ENCODE peak calls at places on chromosomes 12 and 14, in five cellular contexts. One of them, this sample, is unnamed.

GRCh38 chr12:88625316-88625715 is 45.0 kb upstream of the KITLG start:
- DNase-seq in choroid plexus epithelial cell: no peak
- DNase-seq in astrocyte of the spinal cord: no peak
- DNase-seq in AG10803: peak; percentile 12
- DNase-seq in GM23248: no peak
- DNase-seq in this sample: no peak

GRCh38 chr14:67555518-67556090 is 22.5 kb downstream of the PLEKHH1 start:
- DNase-seq in AG10803: no peak
- DNase-seq in choroid plexus epithelial cell: no peak
- DNase-seq in astrocyte of the spinal cord: no peak
- DNase-seq in GM23248: no peak
- DNase-seq in this sample: no peak

GRCh38 chr12:125132698-125133400 is 67.6 kb downstream of the AACS start:
- DNase-seq in astrocyte of the spinal cord: peak; percentile 5
- DNase-seq in GM23248: peak; percentile 35
- DNase-seq in choroid plexus epithelial cell: no peak
- DNase-seq in AG10803: peak; percentile 34
- DNase-seq in this sample: no peak

GRCh38 chr14:81849714-81850113 is 316.1 kb upstream of the SEL1L start:
- DNase-seq in GM23248: no peak
- DNase-seq in astrocyte of the spinal cord: no peak
- DNase-seq in AG10803: no peak
- DNase-seq in choroid plexus epithelial cell: no peak
- DNase-seq in this sample: no peak

GRCh38 chr12:54431911-54432814 is 13.1 kb upstream of the ITGA5 start:
- DNase-seq in AG10803: peak; percentile 86
- DNase-seq in choroid plexus epithelial cell: no peak
- DNase-seq in GM23248: peak; percentile 96
- DNase-seq in astrocyte of the spinal cord: peak; percentile 69
- DNase-seq in this sample: peak; percentile 92

GRCh38 chr12:57280234-57281062 is 29.5 kb upstream of the STAC3 start:
- DNase-seq in GM23248: peak; percentile 96
- DNase-seq in AG10803: peak; percentile 85
- DNase-seq in astrocyte of the spinal cord: peak; percentile 91
- DNase-seq in choroid plexus epithelial cell: peak; percentile 93
- DNase-seq in this sample: peak; percentile 93

GRCh38 chr12:85805654-85806053 is 30.6 kb downstream of the RASSF9 start:
- DNase-seq in AG10803: peak; percentile 69
- DNase-seq in GM23248: peak; percentile 89
- DNase-seq in choroid plexus epithelial cell: peak; percentile 23
- DNase-seq in astrocyte of the spinal cord: peak; percentile 73
- DNase-seq in this sample: peak; percentile 76

GRCh38 chr12:109247831-109248654 is 61.0 kb downstream of the FOXN4 start:
- DNase-seq in choroid plexus epithelial cell: no peak
- DNase-seq in astrocyte of the spinal cord: no peak
- DNase-seq in GM23248: no peak
- DNase-seq in AG10803: no peak
- DNase-seq in this sample: no peak

GRCh38 chr14:91390165-91390778 is 27.3 kb downstream of the CCDC88C start:
- DNase-seq in GM23248: no peak
- DNase-seq in astrocyte of the spinal cord: no peak
- DNase-seq in choroid plexus epithelial cell: no peak
- DNase-seq in AG10803: no peak
- DNase-seq in this sample: no peak

GRCh38 chr12:74816398-74817175 is 279.0 kb downstream of the ATXN7L3B start:
- DNase-seq in AG10803: no peak
- DNase-seq in GM23248: no peak
- DNase-seq in astrocyte of the spinal cord: no peak
- DNase-seq in choroid plexus epithelial cell: no peak
- DNase-seq in this sample: no peak

GRCh38 chr14:30779210-30779609 is 95.1 kb upstream of the COCH start:
- DNase-seq in GM23248: peak; percentile 38
- DNase-seq in AG10803: no peak
- DNase-seq in choroid plexus epithelial cell: peak; percentile 38
- DNase-seq in astrocyte of the spinal cord: peak; percentile 28
- DNase-seq in this sample: peak; percentile 3

GRCh38 chr14:73140924-73141323 is 4.6 kb downstream of the PSEN1 start:
- DNase-seq in choroid plexus epithelial cell: no peak
- DNase-seq in astrocyte of the spinal cord: no peak
- DNase-seq in GM23248: no peak
- DNase-seq in AG10803: no peak
- DNase-seq in this sample: no peak

GRCh38 chr12:130141105-130141504 is 21.2 kb upstream of the FZD10 start:
- DNase-seq in choroid plexus epithelial cell: no peak
- DNase-seq in astrocyte of the spinal cord: no peak
- DNase-seq in AG10803: no peak
- DNase-seq in GM23248: no peak
- DNase-seq in this sample: no peak

GRCh38 chr12:2432856-2433255 is 361.9 kb upstream of the FKBP4 start:
- DNase-seq in astrocyte of the spinal cord: no peak
- DNase-seq in choroid plexus epithelial cell: no peak
- DNase-seq in GM23248: no peak
- DNase-seq in AG10803: no peak
- DNase-seq in this sample: no peak

GRCh38 chr14:75292016-75292646 is 13.5 kb downstream of the FOS start:
- DNase-seq in AG10803: no peak
- DNase-seq in choroid plexus epithelial cell: no peak
- DNase-seq in astrocyte of the spinal cord: no peak
- DNase-seq in GM23248: no peak
- DNase-seq in this sample: no peak

GRCh38 chr14:22939684-22940083 is 10.5 kb upstream of the PRMT5 start:
- DNase-seq in AG10803: peak; percentile 44
- DNase-seq in choroid plexus epithelial cell: peak; percentile 28
- DNase-seq in astrocyte of the spinal cord: peak; percentile 50
- DNase-seq in GM23248: peak; percentile 85
- DNase-seq in this sample: peak; percentile 33

GRCh38 chr12:69440016-69440415 is 30.2 kb upstream of the FRS2 start:
- DNase-seq in GM23248: no peak
- DNase-seq in choroid plexus epithelial cell: no peak
- DNase-seq in AG10803: no peak
- DNase-seq in astrocyte of the spinal cord: no peak
- DNase-seq in this sample: no peak

GRCh38 chr14:70254476-70254961 is 65.8 kb upstream of the SLC8A3 start:
- DNase-seq in choroid plexus epithelial cell: peak; percentile 39
- DNase-seq in GM23248: peak; percentile 35
- DNase-seq in astrocyte of the spinal cord: peak; percentile 12
- DNase-seq in AG10803: peak; percentile 6
- DNase-seq in this sample: no peak

GRCh38 chr14:103552011-103552797 is 10.3 kb downstream of the BAG5 start:
- DNase-seq in AG10803: peak; percentile 86
- DNase-seq in GM23248: peak; percentile 86
- DNase-seq in choroid plexus epithelial cell: no peak
- DNase-seq in astrocyte of the spinal cord: peak; percentile 47
- DNase-seq in this sample: peak; percentile 80

DNA sequence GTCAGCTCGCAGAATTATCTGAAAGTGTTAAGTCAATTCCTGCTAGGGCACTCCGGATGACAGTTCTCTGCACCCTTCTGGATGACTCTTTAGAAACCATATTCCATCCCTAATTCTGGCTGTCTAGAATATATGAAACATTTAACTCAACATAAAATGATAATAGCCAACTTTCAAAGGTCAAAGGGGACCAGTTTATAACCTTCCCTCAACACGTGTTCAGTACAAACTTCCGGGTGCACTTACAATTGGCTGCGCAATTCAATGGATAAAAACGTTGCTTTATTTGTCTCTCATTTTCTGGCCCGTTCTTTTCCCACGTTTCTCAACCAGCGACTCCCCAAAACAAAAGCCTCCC is 1.3 kb downstream of the SBNO1 start:
- DNase-seq in AG10803: peak; percentile 12
- DNase-seq in GM23248: peak; percentile 61
- DNase-seq in choroid plexus epithelial cell: peak; percentile 41
- DNase-seq in astrocyte of the spinal cord: peak; percentile 14
- DNase-seq in this sample: peak; percentile 20
- H3K4me3 ChIP-seq in AG10803: peak overlapping the region; percentile 87
- H3K4me3 ChIP-seq in GM23248: peak overlapping the region; percentile 73
- H3K4me3 ChIP-seq in choroid plexus epithelial cell: peak overlapping the region; percentile 87
- H3K4me3 ChIP-seq in astrocyte of the spinal cord: peak overlapping the region; percentile 80
- H3K4me3 ChIP-seq in this sample: peak overlapping the region; percentile 83

GRCh38 chr12:106583578-106584103 is 837 bp downstream of the RFX4 start:
- DNase-seq in choroid plexus epithelial cell: no peak
- DNase-seq in GM23248: peak; percentile 41
- DNase-seq in AG10803: peak; percentile 21
- DNase-seq in astrocyte of the spinal cord: no peak
- DNase-seq in this sample: peak; percentile 11
- H3K4me3 ChIP-seq in choroid plexus epithelial cell: peak overlapping the region; percentile 10
- H3K4me3 ChIP-seq in GM23248: peak overlapping the region; percentile 58
- H3K4me3 ChIP-seq in AG10803: peak overlapping the region; percentile 40
- H3K4me3 ChIP-seq in astrocyte of the spinal cord: peak overlapping the region; percentile 5
- H3K4me3 ChIP-seq in this sample: peak overlapping the region; percentile 53

GRCh38 chr12:123075092-123075491 is 75.8 kb downstream of the PITPNM2 start:
- DNase-seq in AG10803: peak; percentile 55
- DNase-seq in astrocyte of the spinal cord: no peak
- DNase-seq in choroid plexus epithelial cell: no peak
- DNase-seq in GM23248: no peak
- DNase-seq in this sample: no peak

GRCh38 chr12:123078114-123078465 is 72.8 kb downstream of the PITPNM2 start:
- DNase-seq in choroid plexus epithelial cell: no peak
- DNase-seq in GM23248: no peak
- DNase-seq in astrocyte of the spinal cord: no peak
- DNase-seq in AG10803: no peak
- DNase-seq in this sample: no peak

GRCh38 chr12:123075591-123076171 is 75.2 kb downstream of the PITPNM2 start:
- DNase-seq in astrocyte of the spinal cord: peak; percentile 50
- DNase-seq in GM23248: no peak
- DNase-seq in choroid plexus epithelial cell: peak; percentile 27
- DNase-seq in AG10803: no peak
- DNase-seq in this sample: no peak

GRCh38 chr12:123077298-123078113 is 73.4 kb downstream of the PITPNM2 start:
- DNase-seq in GM23248: no peak
- DNase-seq in choroid plexus epithelial cell: no peak
- DNase-seq in astrocyte of the spinal cord: no peak
- DNase-seq in AG10803: no peak
- DNase-seq in this sample: no peak

GRCh38 chr12:123076604-123077297 is 74.1 kb downstream of the PITPNM2 start:
- DNase-seq in AG10803: no peak
- DNase-seq in GM23248: peak; percentile 30
- DNase-seq in choroid plexus epithelial cell: peak; percentile 44
- DNase-seq in astrocyte of the spinal cord: no peak
- DNase-seq in this sample: no peak
- H3K4me3 ChIP-seq in AG10803: no peak overlapping the region
- H3K4me3 ChIP-seq in GM23248: no peak overlapping the region
- H3K4me3 ChIP-seq in choroid plexus epithelial cell: no peak overlapping the region
- H3K4me3 ChIP-seq in astrocyte of the spinal cord: no peak overlapping the region
- H3K4me3 ChIP-seq in this sample: no peak overlapping the region

GRCh38 chr12:118358607-118359540 is 13.8 kb downstream of the TAOK3 start:
- DNase-seq in GM23248: no peak
- DNase-seq in astrocyte of the spinal cord: no peak
- DNase-seq in AG10803: no peak
- DNase-seq in choroid plexus epithelial cell: no peak
- DNase-seq in this sample: no peak
- H3K4me3 ChIP-seq in GM23248: no peak overlapping the region
- H3K4me3 ChIP-seq in astrocyte of the spinal cord: no peak overlapping the region
- H3K4me3 ChIP-seq in AG10803: no peak overlapping the region
- H3K4me3 ChIP-seq in choroid plexus epithelial cell: no peak overlapping the region
- H3K4me3 ChIP-seq in this sample: no peak overlapping the region

DNA sequence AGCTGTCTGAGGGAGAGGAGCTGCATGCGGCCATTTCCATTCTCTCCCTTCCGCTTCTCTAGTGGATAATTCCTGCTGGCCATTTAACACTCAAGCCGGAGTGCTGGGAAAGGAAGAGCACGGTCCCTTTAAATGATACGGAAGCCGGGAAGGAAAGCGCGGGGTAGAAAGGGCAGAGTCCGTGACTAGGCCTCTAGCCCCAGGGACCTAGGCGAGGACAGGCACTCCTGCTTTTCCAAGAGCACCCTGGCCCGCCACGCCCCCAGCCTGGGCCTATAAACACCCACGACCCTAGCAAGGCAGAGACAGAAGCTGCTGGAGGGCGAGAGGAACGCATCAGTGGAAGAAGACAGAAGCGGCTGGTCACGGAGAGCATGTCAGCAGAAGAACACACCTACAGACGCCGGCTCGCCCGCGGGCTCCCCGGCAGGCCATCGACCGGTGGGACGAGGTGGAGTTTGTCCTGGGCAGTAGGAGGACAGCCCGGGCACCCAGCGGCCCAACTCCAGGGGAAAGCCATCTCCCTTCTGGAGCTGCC is 1206.6 kb upstream of the TMEM132C start:
- DNase-seq in GM23248: no peak
- DNase-seq in choroid plexus epithelial cell: no peak
- DNase-seq in astrocyte of the spinal cord: no peak
- DNase-seq in AG10803: no peak
- DNase-seq in this sample: no peak
- H3K4me3 ChIP-seq in GM23248: no peak overlapping the region
- H3K4me3 ChIP-seq in choroid plexus epithelial cell: no peak overlapping the region
- H3K4me3 ChIP-seq in astrocyte of the spinal cord: no peak overlapping the region
- H3K4me3 ChIP-seq in AG10803: no peak overlapping the region
- H3K4me3 ChIP-seq in this sample: no peak overlapping the region

DNA sequence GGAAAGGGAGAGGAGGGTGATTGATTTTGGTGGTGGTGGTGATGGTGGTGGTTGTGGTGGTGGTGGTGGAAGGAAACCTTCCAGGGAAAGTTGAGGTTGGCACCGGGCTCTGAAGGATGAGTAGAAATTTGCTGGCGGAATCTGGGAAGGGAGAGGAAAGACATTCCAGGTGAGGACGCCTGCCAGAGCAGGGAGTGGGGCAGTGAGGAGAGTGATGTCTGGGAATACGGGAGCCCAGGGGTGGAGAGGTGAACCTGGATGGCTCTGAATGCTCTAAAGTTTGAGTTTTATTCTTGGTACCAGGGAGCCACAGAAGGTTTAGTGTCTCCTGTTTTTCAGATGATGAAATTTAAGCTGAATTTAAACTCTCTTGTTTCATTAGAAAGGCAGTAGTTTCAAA is 16.0 kb downstream of the CHST11 start:
- DNase-seq in AG10803: no peak
- DNase-seq in astrocyte of the spinal cord: no peak
- DNase-seq in GM23248: no peak
- DNase-seq in choroid plexus epithelial cell: no peak
- DNase-seq in this sample: no peak
- H3K4me3 ChIP-seq in AG10803: no peak overlapping the region
- H3K4me3 ChIP-seq in astrocyte of the spinal cord: no peak overlapping the region
- H3K4me3 ChIP-seq in GM23248: no peak overlapping the region
- H3K4me3 ChIP-seq in choroid plexus epithelial cell: no peak overlapping the region
- H3K4me3 ChIP-seq in this sample: no peak overlapping the region

DNA sequence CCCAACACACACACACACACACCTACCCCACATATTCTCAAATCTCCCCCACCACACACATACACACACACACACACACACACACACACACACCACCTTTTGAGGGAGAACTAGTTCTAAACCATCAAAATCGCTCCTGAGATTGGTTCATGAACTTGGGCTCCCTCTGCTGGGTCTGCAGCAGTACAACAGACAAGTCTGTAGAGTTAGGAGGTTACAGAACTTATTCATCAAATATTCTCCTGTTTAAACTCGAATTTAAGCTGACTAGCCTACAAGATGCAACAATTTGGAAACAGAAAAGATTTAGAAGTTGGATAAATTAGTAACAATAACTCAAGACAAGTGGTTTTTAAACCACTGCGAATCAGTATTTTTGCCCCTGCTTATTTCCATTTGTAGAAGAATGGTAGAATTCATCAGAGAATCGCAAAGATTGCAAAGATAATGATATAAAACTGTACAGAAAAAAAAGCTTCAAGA is 136.4 kb upstream of the USP15 start:
- DNase-seq in GM23248: peak; percentile 75
- DNase-seq in astrocyte of the spinal cord: peak; percentile 48
- DNase-seq in AG10803: peak; percentile 53
- DNase-seq in choroid plexus epithelial cell: peak; percentile 81
- DNase-seq in this sample: peak; percentile 57
- H3K4me3 ChIP-seq in GM23248: no peak overlapping the region
- H3K4me3 ChIP-seq in astrocyte of the spinal cord: no peak overlapping the region
- H3K4me3 ChIP-seq in AG10803: no peak overlapping the region
- H3K4me3 ChIP-seq in choroid plexus epithelial cell: no peak overlapping the region
- H3K4me3 ChIP-seq in this sample: no peak overlapping the region

GRCh38 chr14:100160534-100160916 is 1.1 kb upstream of the DEGS2 start:
- DNase-seq in GM23248: no peak
- DNase-seq in choroid plexus epithelial cell: no peak
- DNase-seq in astrocyte of the spinal cord: no peak
- DNase-seq in AG10803: no peak
- DNase-seq in this sample: no peak
- H3K4me3 ChIP-seq in GM23248: no peak overlapping the region
- H3K4me3 ChIP-seq in choroid plexus epithelial cell: no peak overlapping the region
- H3K4me3 ChIP-seq in astrocyte of the spinal cord: no peak overlapping the region
- H3K4me3 ChIP-seq in AG10803: no peak overlapping the region
- H3K4me3 ChIP-seq in this sample: no peak overlapping the region

This sample was measured in fibroblast of the aortic adventitia.